ENCODE peak calls at places on chromosomes 16 and 17, in eight cellular contexts. X is CD4-positive, alpha-beta T cell; V is RWPE1; Q is tibial artery; G is AG04450; S is psoas muscle; J is body of pancreas; B is heart left ventricle. F is an unnamed sample.

GRCh38 chr17:75182319-75182568 is 515 bp downstream of the SUMO2 start:
- DNase-seq in X (no peak), V (no peak), Q (no peak), G (no peak), S (no peak), J (no peak), B (peak), F (peak)

GRCh38 chr17:58710948-58711552 is 18.6 kb downstream of the RAD51C start:
- DNase-seq in X (no peak), V (peak), Q (no peak), G (peak), S (no peak), J (peak), B (no peak), F (peak)

GRCh38 chr16:3503513-3503912 is 2.7 kb downstream of the CLUAP1 start:
- DNase-seq in X (peak), V (no peak), Q (no peak), G (no peak), S (no peak), J (no peak), B (no peak), F (no peak)

GRCh38 chr16:63983401-63983800 is 1138.5 kb downstream of the CDH11 start:
- DNase-seq in X (no peak), V (peak), Q (no peak), G (no peak), S (no peak), J (no peak), B (no peak), F (no peak)

GRCh38 chr17:6677158-6677831 is 25.7 kb downstream of the C17orf100 start:
- DNase-seq in X (no peak), V (no peak), Q (no peak), G (no peak), S (no peak), J (no peak), B (no peak), F (no peak)

GRCh38 chr17:59825533-59826316 is 67.0 kb downstream of the TUBD1 start:
- DNase-seq in X (no peak), V (no peak), Q (no peak), G (no peak), S (peak), J (no peak), B (no peak), F (no peak)

GRCh38 chr17:35089846-35090193 is 26.3 kb upstream of the RFFL start:
- DNase-seq in X (no peak), V (peak), Q (no peak), G (no peak), S (no peak), J (no peak), B (no peak), F (no peak)

GRCh38 chr17:81239714-81240555 is 817 bp downstream of the NDUFAF8 start:
- DNase-seq in X (no peak), V (no peak), Q (no peak), G (no peak), S (no peak), J (no peak), B (no peak), F (no peak)

GRCh38 chr16:74216319-74216718 is 80.3 kb upstream of the PSMD7 start:
- DNase-seq in X (no peak), V (no peak), Q (no peak), G (no peak), S (no peak), J (no peak), B (no peak), F (no peak)

GRCh38 chr17:74192950-74193781 is 10.3 kb upstream of the RPL38 start:
- DNase-seq in X (no peak), V (no peak), Q (peak), G (no peak), S (peak), J (peak), B (peak), F (no peak)

GRCh38 chr17:41772586-41773189 is 13.8 kb downstream of the JUP start:
- DNase-seq in X (no peak), V (no peak), Q (no peak), G (no peak), S (no peak), J (no peak), B (no peak), F (no peak)

GRCh38 chr17:46847204-46848191 is 3.9 kb upstream of the WNT9B start:
- DNase-seq in X (no peak), V (no peak), Q (no peak), G (no peak), S (no peak), J (no peak), B (no peak), F (no peak)

GRCh38 chr16:54286330-54287017 is at the start of gene IRX3:
- DNase-seq in X (no peak), V (peak), Q (peak), G (no peak), S (peak), J (peak), B (peak), F (peak)

GRCh38 chr17:32742686-32743538 is 134.0 kb downstream of the MYO1D start:
- DNase-seq in X (no peak), V (no peak), Q (no peak), G (no peak), S (no peak), J (no peak), B (no peak), F (no peak)

GRCh38 chr16:29009050-29009837 is 24.4 kb downstream of the LAT start:
- DNase-seq in X (no peak), V (no peak), Q (no peak), G (no peak), S (no peak), J (no peak), B (no peak), F (no peak)

GRCh38 chr16:30748634-30749445 is 615 bp downstream of the PHKG2 start:
- DNase-seq in X (no peak), V (no peak), Q (no peak), G (no peak), S (peak), J (peak), B (no peak), F (no peak)

GRCh38 chr17:58756246-58757161 is 850 bp downstream of the PPM1E start:
- DNase-seq in X (no peak), V (no peak), Q (no peak), G (no peak), S (no peak), J (peak), B (peak), F (no peak)

GRCh38 chr17:47622179-47622549 is 27.6 kb upstream of the KPNB1 start:
- DNase-seq in X (no peak), V (no peak), Q (no peak), G (no peak), S (no peak), J (no peak), B (no peak), F (no peak)

GRCh38 chr16:2096853-2097620 is 38.7 kb downstream of the PKD1 start:
- DNase-seq in X (no peak), V (no peak), Q (no peak), G (no peak), S (no peak), J (no peak), B (no peak), F (no peak)

GRCh38 chr17:79680381-79680780 is 50.4 kb upstream of the ENPP7 start:
- DNase-seq in X (no peak), V (no peak), Q (no peak), G (no peak), S (no peak), J (no peak), B (no peak), F (no peak)

GRCh38 chr16:86959729-86960128 is 357.5 kb downstream of the C16orf95 start:
- DNase-seq in X (no peak), V (no peak), Q (no peak), G (no peak), S (no peak), J (no peak), B (no peak), F (no peak)

GRCh38 chr16:23827245-23827543 is 8.6 kb upstream of the PRKCB start:
- DNase-seq in X (no peak), V (no peak), Q (no peak), G (no peak), S (no peak), J (no peak), B (no peak), F (no peak)

GRCh38 chr16:21610006-21610544 is 10.7 kb downstream of the METTL9 start:
- DNase-seq in X (no peak), V (no peak), Q (no peak), G (no peak), S (no peak), J (no peak), B (no peak), F (no peak)

GRCh38 chr17:29807520-29808361 is 122.3 kb downstream of the SSH2 start:
- DNase-seq in X (peak), V (peak), Q (peak), G (peak), S (peak), J (peak), B (no peak), F (peak)

GRCh38 chr16:53968454-53968853 is 264.5 kb downstream of the FTO start:
- DNase-seq in X (no peak), V (no peak), Q (no peak), G (no peak), S (peak), J (no peak), B (no peak), F (no peak)

GRCh38 chr17:17725853-17726720 is 44.8 kb downstream of the RAI1 start:
- DNase-seq in X (no peak), V (no peak), Q (no peak), G (no peak), S (no peak), J (no peak), B (no peak), F (no peak)

GRCh38 chr16:54952195-54952594 is 21.5 kb downstream of the IRX5 start:
- DNase-seq in X (no peak), V (no peak), Q (no peak), G (no peak), S (no peak), J (no peak), B (no peak), F (no peak)

GRCh38 chr17:49882434-49882833 is 34.6 kb upstream of the TAC4 start:
- DNase-seq in X (no peak), V (no peak), Q (no peak), G (no peak), S (no peak), J (no peak), B (no peak), F (no peak)

GRCh38 chr16:58306327-58306726 is 11.5 kb upstream of the PRSS54 start:
- DNase-seq in X (peak), V (no peak), Q (no peak), G (no peak), S (no peak), J (peak), B (no peak), F (no peak)

GRCh38 chr17:81200695-81201580 is 21.8 kb downstream of the CEP131 start:
- DNase-seq in X (no peak), V (peak), Q (peak), G (peak), S (no peak), J (peak), B (peak), F (peak)

GRCh38 chr17:1904273-1905052 is 74.7 kb downstream of the RPA1 start:
- DNase-seq in X (no peak), V (no peak), Q (no peak), G (no peak), S (no peak), J (no peak), B (no peak), F (no peak)
- H3K27ac ChIP-seq in X (no peak), V (no peak), Q (no peak), G (no peak), S (peak), J (no peak), B (no peak), F (no peak)

GRCh38 chr17:76367647-76368046 is 13.9 kb upstream of the PRPSAP1 start:
- DNase-seq in X (no peak), V (no peak), Q (no peak), G (no peak), S (no peak), J (no peak), B (no peak), F (no peak)

GRCh38 chr17:76371656-76372628 is 12.5 kb upstream of the SPHK1 start:
- DNase-seq in X (no peak), V (peak), Q (no peak), G (peak), S (no peak), J (no peak), B (no peak), F (no peak)

GRCh38 chr17:76369804-76370203 is 14.6 kb upstream of the SPHK1 start:
- DNase-seq in X (no peak), V (no peak), Q (no peak), G (no peak), S (no peak), J (no peak), B (peak), F (no peak)

GRCh38 chr17:76368545-76368944 is 14.8 kb upstream of the PRPSAP1 start:
- DNase-seq in X (no peak), V (no peak), Q (no peak), G (no peak), S (no peak), J (no peak), B (no peak), F (no peak)

GRCh38 chr17:76370261-76370993 is 14.0 kb upstream of the SPHK1 start:
- DNase-seq in X (no peak), V (peak), Q (peak), G (peak), S (peak), J (peak), B (peak), F (peak)
- TF ChIP-seq CTCF in X (no peak), V (peak), Q (peak), G (peak), S (peak), J (peak), B (peak), F (peak)

GRCh38 chr17:55500103-55500502 is 11.1 kb downstream of the SMIM36 start:
- DNase-seq in X (no peak), V (no peak), Q (no peak), G (no peak), S (no peak), J (no peak), B (no peak), F (no peak)

GRCh38 chr17:55492951-55493350 is 18.3 kb downstream of the SMIM36 start:
- DNase-seq in X (no peak), V (no peak), Q (no peak), G (no peak), S (no peak), J (no peak), B (no peak), F (no peak)

GRCh38 chr17:55495239-55495638 is 16.0 kb downstream of the SMIM36 start:
- DNase-seq in X (no peak), V (no peak), Q (no peak), G (no peak), S (no peak), J (no peak), B (no peak), F (no peak)

GRCh38 chr17:55496094-55496881 is 15.0 kb downstream of the SMIM36 start:
- DNase-seq in X (no peak), V (peak), Q (no peak), G (peak), S (no peak), J (no peak), B (no peak), F (no peak)
- H3K27ac ChIP-seq in X (no peak), V (no peak), Q (no peak), G (no peak), S (no peak), J (peak), B (no peak), F (peak)

GRCh38 chr17:78275355-78275754 is 43.9 kb downstream of the TMEM235 start:
- DNase-seq in X (no peak), V (no peak), Q (no peak), G (no peak), S (no peak), J (no peak), B (no peak), F (no peak)

GRCh38 chr17:78276098-78276497 is 44.7 kb downstream of the TMEM235 start:
- DNase-seq in X (no peak), V (no peak), Q (no peak), G (no peak), S (no peak), J (no peak), B (no peak), F (no peak)

GRCh38 chr17:78273813-78274212 is 42.4 kb downstream of the TMEM235 start:
- DNase-seq in X (no peak), V (no peak), Q (no peak), G (no peak), S (no peak), J (no peak), B (no peak), F (no peak)

GRCh38 chr17:78278139-78278741 is 46.8 kb downstream of the TMEM235 start:
- DNase-seq in X (no peak), V (no peak), Q (no peak), G (no peak), S (peak), J (no peak), B (no peak), F (no peak)

GRCh38 chr17:78276499-78276898 is 45.1 kb downstream of the TMEM235 start:
- DNase-seq in X (no peak), V (no peak), Q (no peak), G (no peak), S (no peak), J (no peak), B (no peak), F (no peak)
- TF ChIP-seq CTCF in X (no peak), V (no peak), Q (no peak), G (no peak), S (no peak), J (no peak), B (no peak), F (no peak)

GRCh38 chr16:88013766-88014165 is 62.5 kb downstream of the BANP start:
- DNase-seq in X (no peak), V (no peak), Q (no peak), G (no peak), S (no peak), J (no peak), B (no peak), F (no peak)

GRCh38 chr16:88014201-88014781 is 63.1 kb downstream of the BANP start:
- DNase-seq in X (no peak), V (no peak), Q (no peak), G (peak), S (no peak), J (no peak), B (no peak), F (no peak)

GRCh38 chr16:88012360-88012759 is 61.1 kb downstream of the BANP start:
- DNase-seq in X (no peak), V (no peak), Q (no peak), G (no peak), S (no peak), J (no peak), B (no peak), F (no peak)

GRCh38 chr16:88014954-88015805 is 63.9 kb downstream of the BANP start:
- DNase-seq in X (no peak), V (no peak), Q (no peak), G (no peak), S (no peak), J (no peak), B (no peak), F (no peak)

DNA sequence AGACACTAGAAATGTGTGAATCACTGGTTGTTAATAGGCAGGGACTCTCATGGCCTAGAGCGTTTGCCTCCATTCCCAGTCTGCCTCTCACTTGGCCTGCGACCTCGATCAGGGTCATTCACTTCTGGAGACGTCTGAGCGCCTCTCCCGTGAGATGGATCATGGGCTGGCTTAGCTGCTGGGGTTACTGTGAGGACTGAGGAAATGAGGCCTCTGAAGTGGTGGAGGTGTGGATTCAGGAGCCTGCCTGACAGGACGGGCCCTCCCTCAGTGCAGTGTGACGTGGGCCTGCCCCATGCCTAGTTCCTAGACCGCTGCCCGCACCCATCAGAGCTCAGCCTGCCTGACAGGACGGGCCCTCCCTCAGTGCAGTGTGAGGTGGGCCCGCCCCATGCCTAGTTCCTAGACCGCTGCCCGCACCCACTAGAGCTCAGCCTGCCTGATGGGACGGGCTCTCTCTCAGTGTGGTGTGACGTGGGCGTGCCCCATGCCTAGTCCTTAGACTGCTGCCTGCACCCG is 61.9 kb downstream of the BANP start:
- DNase-seq in X (no peak), V (no peak), Q (no peak), G (no peak), S (no peak), J (no peak), B (no peak), F (no peak)
- H3K27ac ChIP-seq in X (no peak), V (no peak), Q (no peak), G (no peak), S (no peak), J (no peak), B (no peak), F (no peak)

GRCh38 chr17:28405632-28406477 is at the start of gene SLC46A1:
- DNase-seq in X (peak), V (peak), Q (peak), G (no peak), S (peak), J (peak), B (peak), F (peak)

GRCh38 chr17:28406478-28406824 is 439 bp upstream of the SLC46A1 start:
- DNase-seq in X (no peak), V (no peak), Q (no peak), G (no peak), S (no peak), J (no peak), B (no peak), F (no peak)

GRCh38 chr17:28404812-28405570 is 1.0 kb downstream of the SLC46A1 start:
- DNase-seq in X (no peak), V (no peak), Q (no peak), G (no peak), S (no peak), J (peak), B (no peak), F (no peak)

GRCh38 chr17:28407974-28408306 is 1.9 kb upstream of the SLC46A1 start:
- DNase-seq in X (no peak), V (no peak), Q (no peak), G (no peak), S (no peak), J (no peak), B (no peak), F (no peak)

DNA sequence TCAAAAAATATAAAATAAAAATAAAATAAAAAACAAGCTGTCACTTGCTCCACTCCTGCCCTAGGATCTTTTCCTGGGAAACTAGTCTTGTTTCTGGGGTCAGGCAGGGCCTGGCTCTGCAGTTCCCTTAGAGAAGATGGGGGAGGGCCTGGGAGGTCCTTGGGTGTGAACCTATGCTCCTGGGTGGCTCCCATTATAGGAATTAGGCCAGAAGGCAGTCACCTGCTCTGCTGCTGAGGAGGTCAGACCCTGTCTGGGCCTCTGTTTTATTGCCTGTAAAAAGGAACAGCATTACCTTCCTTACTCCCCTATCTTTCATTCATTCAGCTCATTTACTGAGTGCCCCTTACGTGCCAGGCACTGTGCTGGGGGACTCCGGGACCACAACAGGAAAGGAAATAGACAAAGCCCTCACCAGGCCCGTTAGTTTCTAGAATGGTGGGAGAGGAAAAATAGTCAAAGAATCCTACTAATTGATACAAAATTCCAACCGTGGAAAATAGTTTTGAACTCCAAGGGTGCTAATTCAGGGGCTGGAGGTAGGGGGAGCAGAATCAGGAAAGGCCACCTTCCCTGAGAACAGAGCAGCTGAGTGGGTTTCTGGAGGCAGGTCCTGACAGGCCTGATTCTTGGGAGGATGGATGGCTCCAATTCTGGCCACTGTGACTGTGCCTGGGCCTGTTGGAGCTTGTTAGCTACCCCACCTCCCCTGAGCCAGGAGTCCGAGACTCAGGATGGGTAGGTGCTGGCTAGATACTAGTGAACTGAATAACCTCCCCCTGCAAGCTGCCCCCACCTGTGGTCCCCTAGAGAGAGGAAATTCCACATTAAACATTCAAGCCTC is 1.3 kb upstream of the SLC46A1 start:
- DNase-seq in X (no peak), V (peak), Q (no peak), G (no peak), S (no peak), J (no peak), B (no peak), F (no peak)
- TF ChIP-seq CTCF in X (no peak), V (peak), Q (no peak), G (no peak), S (no peak), J (no peak), B (no peak), F (no peak)

GRCh38 chr16:70768205-70768580 is 32.8 kb downstream of the VAC14 start:
- DNase-seq in X (no peak), V (no peak), Q (no peak), G (no peak), S (no peak), J (no peak), B (no peak), F (no peak)
- H3K27ac ChIP-seq in X (no peak), V (peak), Q (peak), G (no peak), S (peak), J (no peak), B (no peak), F (no peak)

GRCh38 chr16:50021509-50021908 is 3.5 kb upstream of the CNEP1R1 start:
- DNase-seq in X (no peak), V (no peak), Q (no peak), G (no peak), S (no peak), J (no peak), B (no peak), F (no peak)
- TF ChIP-seq CTCF in X (no peak), V (no peak), Q (no peak), G (no peak), S (no peak), J (no peak), B (no peak), F (no peak)